ENCODE peak calls at places on chromosomes 11 and 22, in ten cellular contexts. D, W, F, A, I, R, C, O, J and S are unnamed samples.

GRCh38 chr22:48866906-48867597 is 960.6 kb downstream of the BRD1 start:
- DNase-seq in D (peak; percentile 28), W (no peak), F (no peak), A (no peak), I (peak; percentile 34), R (no peak), C (no peak), O (no peak), J (peak; percentile 62), S (peak; percentile 29)

GRCh38 chr11:45885274-45885920 is at the start of gene MAPK8IP1:
- DNase-seq in D (peak; percentile 48), W (no peak), F (peak; percentile 33), A (peak; percentile 48), I (peak; percentile 76), R (peak; percentile 51), C (peak; percentile 9), O (peak; percentile 72), J (no peak), S (peak; percentile 65)

GRCh38 chr22:46070722-46071450 is 79.4 kb upstream of the PPARA start:
- DNase-seq in D (peak; percentile 78), W (no peak), F (peak; percentile 77), A (peak; percentile 17), I (peak; percentile 76), R (peak; percentile 51), C (no peak), O (peak; percentile 13), J (peak; percentile 89), S (peak; percentile 80)

GRCh38 chr11:2002807-2003206 is 5.2 kb upstream of the H19 start:
- DNase-seq in D (no peak), W (no peak), F (no peak), A (no peak), I (no peak), R (no peak), C (no peak), O (no peak), J (no peak), S (no peak)

GRCh38 chr11:19660076-19660475 is 52.6 kb upstream of the NAV2 start:
- DNase-seq in D (no peak), W (no peak), F (peak; percentile 31), A (no peak), I (no peak), R (peak; percentile 78), C (no peak), O (peak; percentile 72), J (no peak), S (no peak)

GRCh38 chr11:34495724-34496377 is 17.7 kb downstream of the ELF5 start:
- DNase-seq in D (no peak), W (no peak), F (no peak), A (no peak), I (no peak), R (no peak), C (no peak), O (no peak), J (peak; percentile 92), S (peak; percentile 89)

GRCh38 chr11:43515090-43515489 is 156.4 kb downstream of the TTC17 start:
- DNase-seq in D (no peak), W (no peak), F (no peak), A (no peak), I (no peak), R (peak; percentile 25), C (no peak), O (peak; percentile 53), J (no peak), S (no peak)

GRCh38 chr11:134032501-134033091 is 36.3 kb upstream of the JAM3 start:
- DNase-seq in D (no peak), W (no peak), F (no peak), A (no peak), I (no peak), R (no peak), C (no peak), O (no peak), J (no peak), S (peak; percentile 49)

GRCh38 chr11:2465201-2466068 is 20.6 kb downstream of the KCNQ1 start:
- DNase-seq in D (no peak), W (no peak), F (no peak), A (no peak), I (peak; percentile 48), R (no peak), C (no peak), O (no peak), J (peak; percentile 57), S (no peak)

GRCh38 chr11:57778318-57779037 is 16.9 kb downstream of the CTNND1 start:
- DNase-seq in D (peak; percentile 92), W (peak; percentile 90), F (peak; percentile 100), A (no peak), I (peak; percentile 91), R (peak; percentile 100), C (no peak), O (peak; percentile 99), J (peak; percentile 92), S (peak; percentile 93)

GRCh38 chr11:1482581-1483444 is 3.8 kb downstream of the MOB2 start:
- DNase-seq in D (peak; percentile 15), W (no peak), F (no peak), A (no peak), I (no peak), R (no peak), C (no peak), O (no peak), J (peak; percentile 82), S (peak; percentile 67)

GRCh38 chr11:96263361-96263763 is 79.6 kb downstream of the MAML2 start:
- DNase-seq in D (no peak), W (no peak), F (no peak), A (no peak), I (no peak), R (no peak), C (no peak), O (no peak), J (no peak), S (no peak)

GRCh38 chr22:43297246-43298061 is 45.7 kb downstream of the SCUBE1 start:
- DNase-seq in D (no peak), W (no peak), F (no peak), A (no peak), I (no peak), R (no peak), C (no peak), O (no peak), J (no peak), S (no peak)

GRCh38 chr11:122796128-122796717 is 42.1 kb upstream of the CRTAM start:
- DNase-seq in D (peak; percentile 42), W (peak; percentile 10), F (no peak), A (peak; percentile 53), I (no peak), R (peak; percentile 66), C (peak; percentile 60), O (peak; percentile 67), J (peak; percentile 73), S (peak; percentile 60)

GRCh38 chr22:40009953-40010751 is 15.4 kb downstream of the FAM83F start:
- DNase-seq in D (no peak), W (no peak), F (no peak), A (no peak), I (no peak), R (no peak), C (no peak), O (no peak), J (no peak), S (peak; percentile 19)

GRCh38 chr11:65558002-65558784 is at the start of gene LTBP3:
- DNase-seq in D (peak; percentile 87), W (peak; percentile 26), F (peak; percentile 91), A (no peak), I (peak; percentile 91), R (peak; percentile 87), C (no peak), O (peak; percentile 71), J (peak; percentile 93), S (peak; percentile 87)

GRCh38 chr22:24432059-24432853 is 4.9 kb downstream of the ADORA2A start:
- DNase-seq in D (peak; percentile 81), W (no peak), F (no peak), A (no peak), I (peak; percentile 81), R (peak; percentile 8), C (no peak), O (no peak), J (peak; percentile 75), S (no peak)

GRCh38 chr11:19444231-19444630 is 203.5 kb upstream of the E2F8 start:
- DNase-seq in D (no peak), W (no peak), F (no peak), A (no peak), I (no peak), R (no peak), C (no peak), O (no peak), J (no peak), S (no peak)

GRCh38 chr11:58000699-58001098 is 23.0 kb upstream of the OR9Q1 start:
- DNase-seq in D (no peak), W (no peak), F (no peak), A (no peak), I (no peak), R (no peak), C (no peak), O (no peak), J (no peak), S (no peak)

GRCh38 chr11:119147604-119148333 is 1.1 kb upstream of the ABCG4 start:
- DNase-seq in D (no peak), W (no peak), F (no peak), A (no peak), I (no peak), R (no peak), C (no peak), O (peak; percentile 57), J (no peak), S (no peak)

GRCh38 chr11:12195773-12196172 is 85.4 kb downstream of the MICAL2 start:
- DNase-seq in D (no peak), W (no peak), F (no peak), A (peak; percentile 28), I (no peak), R (no peak), C (no peak), O (peak; percentile 71), J (no peak), S (no peak)

GRCh38 chr22:26680485-26680884 is 23.1 kb downstream of the MIAT start:
- DNase-seq in D (no peak), W (no peak), F (no peak), A (no peak), I (no peak), R (no peak), C (no peak), O (no peak), J (no peak), S (no peak)

GRCh38 chr11:44833869-44834452 is 107.2 kb downstream of the TSPAN18 start:
- DNase-seq in D (no peak), W (no peak), F (no peak), A (no peak), I (no peak), R (peak; percentile 5), C (no peak), O (peak; percentile 60), J (no peak), S (no peak)

GRCh38 chr11:120660024-120660565 is 148.5 kb downstream of the GRIK4 start:
- DNase-seq in D (no peak), W (no peak), F (peak; percentile 3), A (no peak), I (no peak), R (peak; percentile 24), C (no peak), O (peak; percentile 79), J (no peak), S (no peak)

GRCh38 chr11:55942785-55943392 is 6.7 kb upstream of the OR5I1 start:
- DNase-seq in D (no peak), W (no peak), F (peak; percentile 9), A (no peak), I (no peak), R (peak; percentile 73), C (no peak), O (peak; percentile 69), J (no peak), S (no peak)

GRCh38 chr11:6022954-6023353 is 7.6 kb downstream of the OR56A1 start:
- DNase-seq in D (no peak), W (no peak), F (peak; percentile 1), A (peak; percentile 4), I (no peak), R (peak; percentile 70), C (no peak), O (peak; percentile 73), J (no peak), S (no peak)

GRCh38 chr11:12539570-12539969 is 134.7 kb upstream of the TEAD1 start:
- DNase-seq in D (no peak), W (no peak), F (peak; percentile 84), A (no peak), I (no peak), R (no peak), C (no peak), O (no peak), J (no peak), S (no peak)

GRCh38 chr11:66728760-66729385 is at the start of gene SPTBN2:
- DNase-seq in D (no peak), W (no peak), F (no peak), A (no peak), I (no peak), R (peak; percentile 48), C (no peak), O (peak; percentile 65), J (no peak), S (no peak)